ENCODE peak calls at places on chromosomes 12 and 14, in six cellular contexts. I is testis; Q is fibroblast of pulmonary artery; M is effector memory CD4-positive, alpha-beta T cell; F is brain microvascular endothelial cell; C is cardiac muscle cell. B is an unnamed sample.

GRCh38 chr12:19546611-19547162 is 107.4 kb downstream of the AEBP2 start:
- DNase-seq in I (no peak), Q (peak; percentile 82), M (no peak), F (no peak), C (peak; percentile 88), B (no peak)

GRCh38 chr12:48813464-48814312 is 4.6 kb upstream of the CACNB3 start:
- DNase-seq in I (peak; percentile 43), Q (peak; percentile 23), M (no peak), F (no peak), C (peak; percentile 44), B (peak; percentile 87)

GRCh38 chr12:116880817-116881324 is 370 bp downstream of the HRK start:
- DNase-seq in I (peak; percentile 57), Q (peak; percentile 33), M (no peak), F (no peak), C (peak; percentile 43), B (peak; percentile 88)

GRCh38 chr12:14572401-14572800 is 4.7 kb upstream of the PLBD1 start:
- DNase-seq in I (no peak), Q (no peak), M (no peak), F (no peak), C (no peak), B (no peak)

GRCh38 chr12:56242986-56243385 is 13.1 kb downstream of the SLC39A5 start:
- DNase-seq in I (no peak), Q (no peak), M (no peak), F (no peak), C (no peak), B (no peak)

GRCh38 chr14:96567289-96567899 is 65.2 kb downstream of the PAPOLA start:
- DNase-seq in I (no peak), Q (peak; percentile 67), M (no peak), F (peak; percentile 50), C (peak; percentile 65), B (no peak)

GRCh38 chr14:103597623-103598372 is 31.2 kb upstream of the KLC1 start:
- DNase-seq in I (no peak), Q (peak; percentile 82), M (no peak), F (peak; percentile 89), C (peak; percentile 83), B (peak; percentile 47)

GRCh38 chr12:92145731-92146496 is at the start of gene BTG1:
- DNase-seq in I (peak; percentile 100), Q (peak; percentile 100), M (peak; percentile 99), F (peak; percentile 100), C (peak; percentile 100), B (peak; percentile 94)

GRCh38 chr14:92687681-92688433 is 60.6 kb downstream of the LGMN start:
- DNase-seq in I (no peak), Q (no peak), M (no peak), F (no peak), C (peak; percentile 25), B (peak; percentile 89)
- H3K4me3 ChIP-seq in I (peak overlapping the region; percentile 42), Q (no peak overlapping the region), M (no peak overlapping the region), F (peak overlapping the region; percentile 43), C (peak overlapping the region; percentile 32), B (peak overlapping the region; percentile 60)

GRCh38 chr14:81400852-81401251 is 728 bp upstream of the STON2 start:
- DNase-seq in I (peak; percentile 76), Q (peak; percentile 88), M (no peak), F (peak; percentile 81), C (peak; percentile 96), B (no peak)

GRCh38 chr14:81398196-81398891 is 1.8 kb downstream of the STON2 start:
- DNase-seq in I (no peak), Q (no peak), M (no peak), F (no peak), C (no peak), B (no peak)

GRCh38 chr14:81402123-81402495 is 2.0 kb upstream of the STON2 start:
- DNase-seq in I (no peak), Q (peak; percentile 4), M (no peak), F (no peak), C (peak; percentile 48), B (no peak)

GRCh38 chr14:81401420-81402122 is 1.4 kb upstream of the STON2 start:
- DNase-seq in I (no peak), Q (peak; percentile 67), M (no peak), F (peak; percentile 35), C (peak; percentile 88), B (no peak)

GRCh38 chr14:81400202-81400678 is at the start of gene STON2:
- DNase-seq in I (peak; percentile 16), Q (peak; percentile 10), M (no peak), F (peak; percentile 9), C (peak; percentile 33), B (no peak)
- H3K4me3 ChIP-seq in I (no peak within 1 kb of the TSS), Q (no peak within 1 kb of the TSS), M (no peak within 1 kb of the TSS), F (no peak within 1 kb of the TSS), C (no peak within 1 kb of the TSS), B (no peak within 1 kb of the TSS)

GRCh38 chr12:121673013-121673441 is 3.6 kb upstream of the MORN3 start:
- DNase-seq in I (peak; percentile 28), Q (no peak), M (peak; percentile 4), F (no peak), C (no peak), B (peak; percentile 70)
- H3K4me3 ChIP-seq in I (peak overlapping the region; percentile 54), Q (no peak overlapping the region), M (peak overlapping the region; percentile 56), F (no peak overlapping the region), C (peak overlapping the region; percentile 40), B (peak overlapping the region; percentile 42)

GRCh38 chr14:68268197-68268596 is 448.6 kb downstream of the RAD51B start:
- DNase-seq in I (no peak), Q (no peak), M (no peak), F (no peak), C (no peak), B (no peak)
- H3K4me3 ChIP-seq in I (no peak overlapping the region), Q (no peak overlapping the region), M (no peak overlapping the region), F (no peak overlapping the region), C (no peak overlapping the region), B (no peak overlapping the region)

DNA sequence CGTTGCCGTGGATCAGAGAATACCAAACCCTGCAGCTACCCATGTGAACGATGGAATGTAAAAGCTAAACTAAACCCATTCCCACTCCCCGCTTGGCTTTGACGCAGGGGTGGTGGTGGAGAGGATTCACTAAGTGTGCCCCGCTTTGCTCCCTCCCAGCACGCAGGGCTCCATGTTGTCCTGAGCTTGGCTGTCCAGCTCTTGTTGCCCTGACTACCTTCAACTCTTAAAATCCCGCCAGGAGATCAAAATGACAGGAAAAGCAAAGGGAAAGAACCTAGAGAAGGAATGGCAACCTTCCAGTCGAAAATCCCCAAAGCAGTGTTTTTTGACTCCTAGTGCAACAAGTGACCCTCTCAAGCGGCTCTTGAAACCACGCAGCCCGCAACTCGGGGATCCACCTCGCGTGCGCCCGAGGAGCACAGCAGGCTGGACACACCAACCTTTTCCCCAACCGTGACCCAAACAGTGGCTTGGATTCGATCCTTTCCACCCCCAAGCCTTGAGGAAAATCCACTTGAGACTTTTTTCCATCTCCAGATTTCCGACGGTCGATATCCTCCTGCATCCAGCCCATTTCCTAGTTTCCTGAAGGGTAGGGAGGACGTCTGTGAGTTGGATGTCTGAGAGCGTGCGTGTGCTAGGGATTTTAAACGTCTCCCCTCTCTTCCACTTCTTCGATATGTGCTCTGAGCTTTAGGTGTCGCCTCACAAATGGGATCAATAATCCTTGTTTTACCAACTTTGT is 1.4 kb downstream of the SYT10 start:
- DNase-seq in I (no peak), Q (no peak), M (no peak), F (no peak), C (no peak), B (peak; percentile 18)
- H3K4me3 ChIP-seq in I (peak overlapping the region; percentile 53), Q (no peak overlapping the region), M (no peak overlapping the region), F (no peak overlapping the region), C (peak overlapping the region; percentile 73), B (peak overlapping the region; percentile 53)

GRCh38 chr12:106980944-106981343 is 6.0 kb downstream of the MTERF2 start:
- DNase-seq in I (no peak), Q (no peak), M (no peak), F (no peak), C (peak; percentile 40), B (no peak)

GRCh38 chr12:106976668-106977067 is 10.3 kb downstream of the MTERF2 start:
- DNase-seq in I (no peak), Q (no peak), M (no peak), F (no peak), C (no peak), B (no peak)

GRCh38 chr12:106975098-106975497 is 11.8 kb downstream of the MTERF2 start:
- DNase-seq in I (no peak), Q (no peak), M (no peak), F (no peak), C (no peak), B (no peak)

GRCh38 chr12:106976013-106976658 is 10.8 kb downstream of the MTERF2 start:
- DNase-seq in I (no peak), Q (peak; percentile 81), M (no peak), F (peak; percentile 52), C (peak; percentile 85), B (no peak)

DNA sequence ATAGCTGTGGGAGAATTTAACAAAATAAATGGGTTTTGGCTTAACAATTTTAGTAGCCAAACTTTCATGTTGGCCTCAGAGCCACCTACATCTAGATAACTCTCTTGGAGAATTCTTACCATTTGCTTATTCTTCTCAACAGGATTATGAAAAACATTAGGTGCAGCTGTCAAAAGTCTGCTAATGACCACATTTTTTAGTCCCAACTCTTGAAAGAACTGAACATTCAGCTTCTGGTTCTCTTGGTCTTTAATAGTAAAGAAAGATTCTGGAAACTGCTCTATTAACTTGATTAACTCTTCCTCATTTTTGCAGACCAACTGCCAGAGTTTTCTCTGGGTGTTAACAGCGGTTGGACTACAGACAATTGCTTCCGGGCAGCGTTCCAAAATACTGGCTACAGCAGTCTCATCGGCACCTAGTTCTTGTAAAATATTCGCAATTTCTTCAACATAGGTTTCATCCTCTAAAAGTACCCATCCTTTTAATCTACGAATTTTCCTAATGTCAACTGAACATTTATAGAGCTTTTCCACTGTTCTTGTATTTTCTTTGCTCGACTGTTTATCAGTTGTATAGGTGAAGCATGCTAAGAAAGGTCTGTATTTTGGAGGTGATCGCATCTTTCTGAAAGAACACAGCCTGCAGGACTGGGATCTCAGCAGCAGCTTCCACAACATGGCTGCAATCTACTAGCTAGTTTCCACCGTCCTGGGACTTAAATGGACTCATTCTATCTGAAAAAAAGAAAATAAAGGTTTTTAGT is 8.7 kb downstream of the MTERF2 start:
- DNase-seq in I (peak; percentile 81), Q (peak; percentile 63), M (no peak), F (no peak), C (peak; percentile 85), B (no peak)
- H3K4me3 ChIP-seq in I (no peak overlapping the region), Q (no peak overlapping the region), M (no peak overlapping the region), F (no peak overlapping the region), C (peak overlapping the region; percentile 1), B (no peak overlapping the region)

DNA sequence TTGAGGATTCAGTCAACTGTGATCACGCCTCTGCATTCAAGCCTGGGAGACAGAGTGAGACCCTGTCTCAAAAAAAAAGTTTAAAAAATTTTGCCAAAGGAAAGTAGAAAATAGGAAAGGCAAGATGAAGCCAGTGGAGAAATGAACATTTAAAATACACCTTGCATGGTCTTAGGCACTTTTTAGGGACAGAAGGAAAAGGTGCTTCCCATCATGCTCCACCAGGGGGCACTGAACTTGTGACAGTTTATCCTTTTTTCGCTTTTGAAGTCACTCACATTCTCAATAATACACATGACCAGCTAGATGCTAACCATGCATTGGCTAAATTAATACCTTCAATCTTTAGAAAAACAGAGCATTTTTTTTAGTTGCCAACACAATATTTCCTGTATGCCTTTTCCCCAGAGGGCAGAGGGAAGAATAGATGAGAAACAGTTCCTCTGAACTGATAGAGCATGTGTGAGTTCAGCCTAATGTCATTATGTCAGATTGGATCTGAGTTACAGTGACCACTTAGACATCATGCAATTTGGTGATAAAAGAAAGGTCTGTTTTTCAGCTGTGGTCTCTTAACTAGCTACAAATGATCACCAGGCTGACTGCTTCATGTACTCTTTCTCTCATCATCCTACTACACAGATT is 221.8 kb upstream of the SSTR1 start:
- DNase-seq in I (peak; percentile 53), Q (peak; percentile 73), M (peak; percentile 26), F (peak; percentile 0), C (peak; percentile 69), B (no peak)
- H3K4me3 ChIP-seq in I (no peak overlapping the region), Q (no peak overlapping the region), M (no peak overlapping the region), F (no peak overlapping the region), C (no peak overlapping the region), B (no peak overlapping the region)

B was measured in H7.